ENCODE peak calls at places on chromosomes 6 and 20, in five cellular contexts. One of them, this sample, is unnamed.

GRCh38 chr20:15637971-15638754 is 935.1 kb downstream of the KIF16B start:
- DNase-seq in A549: no peak
- DNase-seq in endothelial cell of umbilical vein: peak; percentile 71
- DNase-seq in GM12878: no peak
- DNase-seq in HepG2: no peak
- DNase-seq in this sample: no peak

GRCh38 chr6:154318711-154319110 is 37.9 kb downstream of the IPCEF1 start:
- DNase-seq in A549: no peak
- DNase-seq in endothelial cell of umbilical vein: no peak
- DNase-seq in GM12878: no peak
- DNase-seq in HepG2: no peak
- DNase-seq in this sample: no peak

GRCh38 chr6:156778615-156779205 is 1.5 kb downstream of the ARID1B start:
- DNase-seq in A549: no peak
- DNase-seq in endothelial cell of umbilical vein: peak; percentile 43
- DNase-seq in GM12878: no peak
- DNase-seq in HepG2: peak; percentile 34
- DNase-seq in this sample: peak; percentile 55

GRCh38 chr6:74966712-74967111 is 239.1 kb downstream of the COL12A1 start:
- DNase-seq in A549: no peak
- DNase-seq in endothelial cell of umbilical vein: no peak
- DNase-seq in GM12878: no peak
- DNase-seq in HepG2: no peak
- DNase-seq in this sample: no peak

GRCh38 chr20:64223526-64224067 is 32.0 kb upstream of the PCMTD2 start:
- DNase-seq in A549: no peak
- DNase-seq in endothelial cell of umbilical vein: peak; percentile 13
- DNase-seq in GM12878: no peak
- DNase-seq in HepG2: peak; percentile 67
- DNase-seq in this sample: peak; percentile 77

GRCh38 chr6:6661684-6662083 is 73.2 kb downstream of the LY86 start:
- DNase-seq in A549: no peak
- DNase-seq in endothelial cell of umbilical vein: peak; percentile 55
- DNase-seq in GM12878: no peak
- DNase-seq in HepG2: peak; percentile 56
- DNase-seq in this sample: no peak

GRCh38 chr6:20028143-20028542 is 184.1 kb downstream of the MBOAT1 start:
- DNase-seq in A549: no peak
- DNase-seq in endothelial cell of umbilical vein: no peak
- DNase-seq in GM12878: no peak
- DNase-seq in HepG2: no peak
- DNase-seq in this sample: no peak

GRCh38 chr6:133906050-133906449 is 17.1 kb downstream of the TCF21 start:
- DNase-seq in A549: no peak
- DNase-seq in endothelial cell of umbilical vein: no peak
- DNase-seq in GM12878: no peak
- DNase-seq in HepG2: no peak
- DNase-seq in this sample: no peak

GRCh38 chr20:50152394-50153152 is 950 bp downstream of the PEDS1 start:
- DNase-seq in A549: no peak
- DNase-seq in endothelial cell of umbilical vein: peak; percentile 44
- DNase-seq in GM12878: no peak
- DNase-seq in HepG2: no peak
- DNase-seq in this sample: peak; percentile 48

GRCh38 chr6:27157461-27158315 is 89.8 kb upstream of the PRSS16 start:
- DNase-seq in A549: peak; percentile 52
- DNase-seq in endothelial cell of umbilical vein: peak; percentile 57
- DNase-seq in GM12878: peak; percentile 66
- DNase-seq in HepG2: peak; percentile 47
- DNase-seq in this sample: peak; percentile 93

GRCh38 chr20:24871429-24872213 is 77.4 kb upstream of the CST7 start:
- DNase-seq in A549: no peak
- DNase-seq in endothelial cell of umbilical vein: no peak
- DNase-seq in GM12878: no peak
- DNase-seq in HepG2: no peak
- DNase-seq in this sample: no peak

GRCh38 chr6:31927242-31927867 is at the start of gene C2:
- DNase-seq in A549: no peak
- DNase-seq in endothelial cell of umbilical vein: no peak
- DNase-seq in GM12878: no peak
- DNase-seq in HepG2: peak; percentile 96
- DNase-seq in this sample: no peak

GRCh38 chr20:14538433-14538832 is 201.0 kb upstream of the FLRT3 start:
- DNase-seq in A549: no peak
- DNase-seq in endothelial cell of umbilical vein: no peak
- DNase-seq in GM12878: peak; percentile 63
- DNase-seq in HepG2: no peak
- DNase-seq in this sample: no peak

GRCh38 chr6:117188627-117189201 is 76.6 kb upstream of the VGLL2 start:
- DNase-seq in A549: no peak
- DNase-seq in endothelial cell of umbilical vein: no peak
- DNase-seq in GM12878: no peak
- DNase-seq in HepG2: no peak
- DNase-seq in this sample: no peak

GRCh38 chr6:51934098-51934497 is 153.3 kb downstream of the PKHD1 start:
- DNase-seq in A549: peak; percentile 13
- DNase-seq in endothelial cell of umbilical vein: no peak
- DNase-seq in GM12878: no peak
- DNase-seq in HepG2: peak; percentile 24
- DNase-seq in this sample: peak; percentile 44

GRCh38 chr6:28446818-28447511 is 3.7 kb upstream of the ZSCAN23 start:
- DNase-seq in A549: no peak
- DNase-seq in endothelial cell of umbilical vein: peak; percentile 8
- DNase-seq in GM12878: no peak
- DNase-seq in HepG2: no peak
- DNase-seq in this sample: no peak

GRCh38 chr20:60306516-60306915 is 348.3 kb downstream of the CDH26 start:
- DNase-seq in A549: no peak
- DNase-seq in endothelial cell of umbilical vein: no peak
- DNase-seq in GM12878: no peak
- DNase-seq in HepG2: no peak
- DNase-seq in this sample: no peak

GRCh38 chr20:13267231-13267630 is 46.2 kb downstream of the ISM1 start:
- DNase-seq in A549: no peak
- DNase-seq in endothelial cell of umbilical vein: no peak
- DNase-seq in GM12878: no peak
- DNase-seq in HepG2: no peak
- DNase-seq in this sample: no peak

GRCh38 chr6:132763269-132763668 is 5.6 kb upstream of the VNN2 start:
- DNase-seq in A549: no peak
- DNase-seq in endothelial cell of umbilical vein: no peak
- DNase-seq in GM12878: peak; percentile 32
- DNase-seq in HepG2: no peak
- DNase-seq in this sample: peak; percentile 21
- TF ChIP-seq MYC in A549: no peak
- TF ChIP-seq MYC in endothelial cell of umbilical vein: no peak
- TF ChIP-seq MYC in GM12878: no peak
- TF ChIP-seq MYC in HepG2: no peak
- TF ChIP-seq MYC in this sample: no peak

GRCh38 chr6:72720464-72720863 is 98.6 kb downstream of the KCNQ5 start:
- DNase-seq in A549: no peak
- DNase-seq in endothelial cell of umbilical vein: no peak
- DNase-seq in GM12878: no peak
- DNase-seq in HepG2: no peak
- DNase-seq in this sample: no peak

GRCh38 chr6:72721346-72721745 is 99.5 kb downstream of the KCNQ5 start:
- DNase-seq in A549: no peak
- DNase-seq in endothelial cell of umbilical vein: no peak
- DNase-seq in GM12878: no peak
- DNase-seq in HepG2: no peak
- DNase-seq in this sample: no peak

GRCh38 chr6:72728706-72729343 is 107.0 kb downstream of the KCNQ5 start:
- DNase-seq in A549: no peak
- DNase-seq in endothelial cell of umbilical vein: no peak
- DNase-seq in GM12878: no peak
- DNase-seq in HepG2: no peak
- DNase-seq in this sample: no peak

DNA sequence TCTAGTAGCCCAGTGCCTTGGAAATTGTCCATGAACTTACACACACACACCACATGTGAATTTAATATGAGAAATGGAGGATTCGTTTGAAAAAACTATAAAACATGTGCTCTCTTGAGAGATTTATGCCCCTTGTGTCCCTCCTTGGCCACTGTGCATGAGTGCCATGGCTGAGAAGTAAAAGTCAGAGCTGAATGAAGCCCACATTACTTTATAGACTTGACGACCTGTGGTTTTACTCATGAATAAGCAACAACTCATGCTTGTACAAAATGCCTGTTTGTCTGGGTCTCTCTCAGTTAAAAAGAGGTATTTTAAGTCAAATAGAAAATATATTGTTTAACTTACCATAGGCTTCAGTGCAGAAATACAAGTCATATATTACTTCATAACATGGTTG is 102.7 kb downstream of the KCNQ5 start:
- DNase-seq in A549: no peak
- DNase-seq in endothelial cell of umbilical vein: no peak
- DNase-seq in GM12878: peak; percentile 58
- DNase-seq in HepG2: no peak
- DNase-seq in this sample: no peak
- H3K4me2 ChIP-seq in A549: no peak overlapping the region
- H3K4me2 ChIP-seq in endothelial cell of umbilical vein: no peak overlapping the region
- H3K4me2 ChIP-seq in GM12878: peak overlapping the region; percentile 61
- H3K4me2 ChIP-seq in HepG2: no peak overlapping the region
- H3K4me2 ChIP-seq in this sample: no peak overlapping the region

GRCh38 chr6:128172752-128173151 is 271.9 kb upstream of the THEMIS start:
- DNase-seq in A549: no peak
- DNase-seq in endothelial cell of umbilical vein: no peak
- DNase-seq in GM12878: no peak
- DNase-seq in HepG2: no peak
- DNase-seq in this sample: no peak

GRCh38 chr6:128174724-128175123 is 273.9 kb upstream of the THEMIS start:
- DNase-seq in A549: no peak
- DNase-seq in endothelial cell of umbilical vein: no peak
- DNase-seq in GM12878: no peak
- DNase-seq in HepG2: peak; percentile 28
- DNase-seq in this sample: no peak

GRCh38 chr6:128171182-128171581 is 270.3 kb upstream of the THEMIS start:
- DNase-seq in A549: no peak
- DNase-seq in endothelial cell of umbilical vein: no peak
- DNase-seq in GM12878: no peak
- DNase-seq in HepG2: no peak
- DNase-seq in this sample: no peak

GRCh38 chr6:128168244-128168643 is 267.4 kb upstream of the THEMIS start:
- DNase-seq in A549: no peak
- DNase-seq in endothelial cell of umbilical vein: no peak
- DNase-seq in GM12878: no peak
- DNase-seq in HepG2: peak; percentile 7
- DNase-seq in this sample: no peak

GRCh38 chr6:128173290-128173689 is 272.4 kb upstream of the THEMIS start:
- DNase-seq in A549: no peak
- DNase-seq in endothelial cell of umbilical vein: no peak
- DNase-seq in GM12878: no peak
- DNase-seq in HepG2: no peak
- DNase-seq in this sample: no peak
- TF ChIP-seq MYC in A549: no peak
- TF ChIP-seq MYC in endothelial cell of umbilical vein: no peak
- TF ChIP-seq MYC in GM12878: no peak
- TF ChIP-seq MYC in HepG2: no peak
- TF ChIP-seq MYC in this sample: no peak

DNA sequence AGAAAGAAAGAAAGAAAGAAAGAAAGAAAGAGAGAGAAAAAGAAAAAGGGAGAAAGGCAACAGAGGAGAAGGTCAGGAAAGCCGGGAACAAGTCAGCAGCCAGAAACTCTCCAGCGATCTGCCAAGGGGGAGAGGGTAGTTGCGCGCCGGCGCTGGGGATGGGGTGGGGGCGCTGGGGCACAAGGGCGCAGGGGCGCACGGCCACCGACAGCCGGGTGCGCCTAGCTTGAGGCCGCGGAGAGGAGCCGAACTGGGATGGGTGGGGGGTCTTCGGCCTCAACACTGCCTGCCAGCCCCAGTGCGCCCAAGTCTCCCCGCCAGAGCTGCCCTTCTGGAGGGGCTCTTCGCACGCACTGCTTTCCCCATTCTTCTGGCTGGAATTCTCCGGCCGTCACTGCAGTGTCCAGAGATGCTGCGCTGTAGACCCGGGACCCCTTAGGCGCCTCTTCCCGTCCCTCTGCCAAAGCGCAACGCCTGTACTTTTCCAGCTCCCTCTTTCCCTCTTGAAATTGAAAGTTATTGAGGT is 429 bp upstream of the RSPO3 start:
- DNase-seq in A549: peak; percentile 12
- DNase-seq in endothelial cell of umbilical vein: peak; percentile 52
- DNase-seq in GM12878: no peak
- DNase-seq in HepG2: no peak
- DNase-seq in this sample: no peak
- H3K4me2 ChIP-seq in A549: peak overlapping the region; percentile 94
- H3K4me2 ChIP-seq in endothelial cell of umbilical vein: peak overlapping the region; percentile 87
- H3K4me2 ChIP-seq in GM12878: no peak overlapping the region
- H3K4me2 ChIP-seq in HepG2: peak overlapping the region; percentile 46
- H3K4me2 ChIP-seq in this sample: no peak overlapping the region